ENCODE peak calls at places on chromosomes 7 and 10, in eight cellular contexts. J is glutamatergic neuron; K is OCI-LY7; V is upper lobe of right lung; W is NCI-H69; P is activated CD4-positive, alpha-beta T cell treated with anti-CD3 and anti-CD28 coated beads, Interleukin-2, amount 50 U/mL, for 48 hours; D is Calu3; F is GM06990. M is an unnamed sample.
A peak's percentile ranks its signal among the peaks of the same experiment; 100 is the strongest.

GRCh38 chr10:62795750-62796149 is 8.8 kb upstream of the ADO start:
- DNase-seq in W (no peak), P (no peak), V (no peak), K (no peak), F (no peak), D (no peak), J (no peak), M (no peak)

GRCh38 chr10:121159670-121160069 is 308.5 kb downstream of the WDR11 start:
- DNase-seq in P (peak; percentile 5), F (no peak), D (peak; percentile 19), V (no peak), K (no peak), W (no peak), J (no peak), M (no peak)

GRCh38 chr10:103855424-103855823 is at the start of gene SH3PXD2A:
- DNase-seq in F (no peak), K (no peak), V (peak; percentile 74), J (peak; percentile 69), W (peak; percentile 63), P (peak; percentile 34), D (peak; percentile 16), M (no peak)

GRCh38 chr10:45476559-45476958 is 102.5 kb downstream of the ALOX5 start:
- DNase-seq in D (no peak), P (no peak), V (no peak), K (no peak), W (no peak), J (no peak), F (no peak), M (no peak)

GRCh38 chr10:88401671-88402347 is 181.3 kb downstream of the RNLS start:
- DNase-seq in J (no peak), P (no peak), K (no peak), D (no peak), W (peak; percentile 37), V (no peak), F (no peak), M (no peak)

GRCh38 chr7:43038229-43038628 is 74.2 kb upstream of the HECW1 start:
- DNase-seq in F (no peak), D (no peak), K (no peak), J (no peak), V (no peak), P (no peak), W (no peak), M (no peak)

GRCh38 chr7:116912269-116912909 is 40.9 kb upstream of the ST7 start:
- DNase-seq in W (no peak), K (no peak), J (no peak), P (no peak), F (no peak), V (no peak), D (no peak), M (no peak)

GRCh38 chr7:142066536-142066935 is 45.0 kb upstream of the MGAM2 start:
- DNase-seq in F (no peak), K (no peak), D (no peak), P (no peak), J (no peak), W (no peak), V (no peak), M (no peak)

GRCh38 chr10:14567421-14567820 is 207.3 kb downstream of the FAM107B start:
- DNase-seq in W (no peak), P (no peak), K (no peak), D (no peak), V (no peak), F (no peak), J (no peak), M (no peak)

GRCh38 chr7:128906001-128906765 is 4.3 kb downstream of the KCP start:
- DNase-seq in F (no peak), P (no peak), D (no peak), J (no peak), W (no peak), V (peak; percentile 36), K (no peak), M (no peak)

GRCh38 chr10:105950410-105950809 is 1214.1 kb downstream of the SORCS1 start:
- DNase-seq in K (peak; percentile 60), W (peak; percentile 68), P (peak; percentile 27), J (peak; percentile 59), D (peak; percentile 27), F (no peak), V (no peak), M (peak; percentile 54)

GRCh38 chr10:33347227-33347626 is 12.8 kb upstream of the NRP1 start:
- DNase-seq in P (no peak), F (no peak), K (no peak), V (no peak), W (no peak), D (no peak), J (no peak), M (no peak)

GRCh38 chr10:95818663-95819062 is 62.7 kb downstream of the ENTPD1 start:
- DNase-seq in J (no peak), V (no peak), D (no peak), F (no peak), K (no peak), W (no peak), P (no peak), M (no peak)

GRCh38 chr10:124568339-124568738 is 106.7 kb downstream of the LHPP start:
- DNase-seq in J (peak; percentile 12), P (no peak), K (no peak), F (no peak), V (peak; percentile 60), W (no peak), D (no peak), M (no peak)

GRCh38 chr10:122461729-122462532 is 578 bp downstream of the HTRA1 start:
- DNase-seq in V (peak; percentile 77), K (no peak), F (no peak), J (no peak), W (peak; percentile 42), D (peak; percentile 43), P (peak; percentile 27), M (peak; percentile 46)

GRCh38 chr10:24858244-24858907 is 94.0 kb downstream of the PRTFDC1 start:
- DNase-seq in D (no peak), V (no peak), P (no peak), K (no peak), W (peak; percentile 70), J (peak; percentile 71), F (no peak), M (no peak)

M was measured in stomach.